ENCODE peak calls at places on chromosomes 11 and 22, in seven cellular contexts. One of them, this sample, is unnamed.

GRCh38 chr11:2919837-2920236 is 9.4 kb downstream of the PHLDA2 start:
- DNase-seq in erythroblast: no peak
- DNase-seq in T-helper 17 cell: no peak
- DNase-seq in CD4-positive, alpha-beta memory T cell: no peak
- DNase-seq in LHCN-M2: no peak
- DNase-seq in nucleus accumbens: no peak
- DNase-seq in dorsolateral prefrontal cortex: no peak
- DNase-seq in this sample: no peak

GRCh38 chr11:97537407-97538150 is 1147.8 kb downstream of the JRKL start:
- DNase-seq in LHCN-M2: no peak
- DNase-seq in nucleus accumbens: no peak
- DNase-seq in CD4-positive, alpha-beta memory T cell: no peak
- DNase-seq in T-helper 17 cell: no peak
- DNase-seq in dorsolateral prefrontal cortex: no peak
- DNase-seq in erythroblast: no peak
- DNase-seq in this sample: no peak

GRCh38 chr11:2209370-2209801 is 37.8 kb upstream of the TH start:
- DNase-seq in nucleus accumbens: no peak
- DNase-seq in erythroblast: no peak
- DNase-seq in dorsolateral prefrontal cortex: no peak
- DNase-seq in T-helper 17 cell: peak
- DNase-seq in LHCN-M2: no peak
- DNase-seq in CD4-positive, alpha-beta memory T cell: no peak
- DNase-seq in this sample: no peak

GRCh38 chr11:78030429-78031325 is 7.6 kb upstream of the KCTD14 start:
- DNase-seq in CD4-positive, alpha-beta memory T cell: no peak
- DNase-seq in T-helper 17 cell: no peak
- DNase-seq in nucleus accumbens: peak
- DNase-seq in erythroblast: no peak
- DNase-seq in dorsolateral prefrontal cortex: peak
- DNase-seq in LHCN-M2: peak
- DNase-seq in this sample: peak

GRCh38 chr22:32652609-32653008 is 148.9 kb upstream of the TIMP3 start:
- DNase-seq in LHCN-M2: no peak
- DNase-seq in nucleus accumbens: no peak
- DNase-seq in erythroblast: no peak
- DNase-seq in dorsolateral prefrontal cortex: no peak
- DNase-seq in T-helper 17 cell: no peak
- DNase-seq in CD4-positive, alpha-beta memory T cell: no peak
- DNase-seq in this sample: no peak

GRCh38 chr11:118295834-118296454 is 8.6 kb upstream of the CD3E start:
- DNase-seq in T-helper 17 cell: no peak
- DNase-seq in CD4-positive, alpha-beta memory T cell: peak
- DNase-seq in dorsolateral prefrontal cortex: no peak
- DNase-seq in LHCN-M2: no peak
- DNase-seq in nucleus accumbens: no peak
- DNase-seq in erythroblast: peak
- DNase-seq in this sample: peak

GRCh38 chr22:31826443-31826842 is 72.6 kb downstream of the DEPDC5 start:
- DNase-seq in erythroblast: no peak
- DNase-seq in T-helper 17 cell: no peak
- DNase-seq in dorsolateral prefrontal cortex: peak
- DNase-seq in CD4-positive, alpha-beta memory T cell: no peak
- DNase-seq in nucleus accumbens: peak
- DNase-seq in LHCN-M2: no peak
- DNase-seq in this sample: peak

GRCh38 chr11:2867722-2868548 is 17.6 kb downstream of the CDKN1C start:
- DNase-seq in CD4-positive, alpha-beta memory T cell: no peak
- DNase-seq in erythroblast: no peak
- DNase-seq in dorsolateral prefrontal cortex: no peak
- DNase-seq in T-helper 17 cell: no peak
- DNase-seq in LHCN-M2: no peak
- DNase-seq in nucleus accumbens: no peak
- DNase-seq in this sample: no peak

GRCh38 chr11:21511835-21512440 is 680.9 kb upstream of the ANO5 start:
- DNase-seq in dorsolateral prefrontal cortex: peak
- DNase-seq in nucleus accumbens: peak
- DNase-seq in erythroblast: peak
- DNase-seq in LHCN-M2: no peak
- DNase-seq in T-helper 17 cell: no peak
- DNase-seq in CD4-positive, alpha-beta memory T cell: no peak
- DNase-seq in this sample: peak

GRCh38 chr11:83157755-83158473 is 983 bp downstream of the PCF11 start:
- DNase-seq in CD4-positive, alpha-beta memory T cell: peak
- DNase-seq in dorsolateral prefrontal cortex: peak
- DNase-seq in erythroblast: peak
- DNase-seq in nucleus accumbens: peak
- DNase-seq in T-helper 17 cell: peak
- DNase-seq in LHCN-M2: peak
- DNase-seq in this sample: peak

GRCh38 chr11:120574881-120575280 is 63.3 kb downstream of the GRIK4 start:
- DNase-seq in erythroblast: no peak
- DNase-seq in nucleus accumbens: no peak
- DNase-seq in T-helper 17 cell: no peak
- DNase-seq in dorsolateral prefrontal cortex: no peak
- DNase-seq in CD4-positive, alpha-beta memory T cell: no peak
- DNase-seq in LHCN-M2: no peak
- DNase-seq in this sample: no peak

GRCh38 chr11:83070878-83071640 is 638 bp downstream of the RAB30 start:
- DNase-seq in nucleus accumbens: peak
- DNase-seq in dorsolateral prefrontal cortex: peak
- DNase-seq in CD4-positive, alpha-beta memory T cell: peak
- DNase-seq in LHCN-M2: peak
- DNase-seq in T-helper 17 cell: no peak
- DNase-seq in erythroblast: peak
- DNase-seq in this sample: no peak